ENCODE peak calls at places on chromosomes 16 and 17, in five cellular contexts. G is fibroblast of lung, M is neural progenitor cell, R is trophoblast cell, O is tibial artery. X is an unnamed sample.
A peak's percentile ranks its signal among the peaks of the same experiment; 100 is the strongest.

GRCh38 chr16:50666658-50667496 is 14.2 kb downstream of the SNX20 start:
- DNase-seq in G (no peak), M (no peak), R (no peak), O (no peak), X (no peak)

GRCh38 chr16:21590791-21591190 is 8.6 kb upstream of the METTL9 start:
- DNase-seq in G (no peak), M (no peak), R (no peak), O (no peak), X (no peak)

GRCh38 chr17:47299239-47299910 is 24.4 kb upstream of the EFCAB13 start:
- DNase-seq in G (no peak), M (no peak), R (no peak), O (no peak), X (no peak)

GRCh38 chr17:2980211-2980903 is 83.0 kb downstream of the OR1D5 start:
- DNase-seq in G (no peak), M (no peak), R (no peak), O (peak; percentile 49), X (no peak)

GRCh38 chr17:81457917-81458555 is 54.6 kb downstream of the ACTG1 start:
- DNase-seq in G (no peak), M (no peak), R (no peak), O (no peak), X (no peak)

GRCh38 chr16:75306102-75306762 is 54.8 kb upstream of the BCAR1 start:
- DNase-seq in G (peak; percentile 51), M (no peak), R (peak; percentile 84), O (no peak), X (no peak)

GRCh38 chr17:82390015-82390859 is 18.7 kb downstream of the UTS2R start:
- DNase-seq in G (no peak), M (no peak), R (no peak), O (no peak), X (no peak)

GRCh38 chr17:18224428-18225120 is 861 bp upstream of the LLGL1 start:
- DNase-seq in G (peak; percentile 14), M (peak; percentile 97), R (no peak), O (peak; percentile 67), X (peak; percentile 90)

GRCh38 chr17:46962374-46962790 is 16.7 kb downstream of the RPRML start:
- DNase-seq in G (peak; percentile 85), M (no peak), R (no peak), O (peak; percentile 15), X (no peak)

GRCh38 chr16:483351-484075 is 44.0 kb upstream of the CAPN15 start:
- DNase-seq in G (peak; percentile 26), M (peak; percentile 86), R (no peak), O (no peak), X (peak; percentile 56)

GRCh38 chr16:86181526-86181925 is 282.6 kb downstream of the IRF8 start:
- DNase-seq in G (no peak), M (no peak), R (no peak), O (no peak), X (no peak)

GRCh38 chr17:62778990-62779681 is 29.0 kb downstream of the MARCHF10 start:
- DNase-seq in G (peak; percentile 99), M (no peak), R (peak; percentile 97), O (no peak), X (no peak)

GRCh38 chr16:86427327-86427935 is 82.9 kb upstream of the FOXF1 start:
- DNase-seq in G (peak; percentile 64), M (no peak), R (no peak), O (no peak), X (no peak)

GRCh38 chr17:72102366-72102765 is 18.5 kb upstream of the SOX9 start:
- DNase-seq in G (no peak), M (no peak), R (no peak), O (no peak), X (no peak)

GRCh38 chr17:610285-610684 is 104.4 kb downstream of the VPS53 start:
- DNase-seq in G (no peak), M (no peak), R (no peak), O (no peak), X (no peak)

GRCh38 chr17:8362651-8363332 is 13.7 kb downstream of the KRABD2 start:
- DNase-seq in G (peak; percentile 56), M (no peak), R (no peak), O (no peak), X (no peak)

GRCh38 chr17:74089869-74090464 is 113.5 kb upstream of the RPL38 start:
- DNase-seq in G (peak; percentile 20), M (peak; percentile 78), R (peak; percentile 16), O (no peak), X (peak; percentile 74)

GRCh38 chr16:55250641-55251550 is 73.1 kb upstream of the IRX6 start:
- DNase-seq in G (no peak), M (no peak), R (no peak), O (no peak), X (no peak)

GRCh38 chr17:82098169-82098938 is at the start of gene FASN:
- DNase-seq in G (peak; percentile 92), M (peak; percentile 99), R (peak; percentile 97), O (peak; percentile 97), X (peak; percentile 86)

GRCh38 chr16:88747588-88748301 is 37.3 kb downstream of the PIEZO1 start:
- DNase-seq in G (no peak), M (no peak), R (peak; percentile 53), O (no peak), X (peak; percentile 28)

GRCh38 chr16:84739349-84740124 is 39.7 kb downstream of the USP10 start:
- DNase-seq in G (peak; percentile 94), M (no peak), R (peak; percentile 29), O (no peak), X (no peak)

GRCh38 chr16:66713076-66713475 is 16.5 kb upstream of the CMTM4 start:
- DNase-seq in G (no peak), M (no peak), R (no peak), O (no peak), X (no peak)

GRCh38 chr16:66741971-66742396 is 9.4 kb downstream of the DYNC1LI2 start:
- DNase-seq in G (peak; percentile 72), M (no peak), R (no peak), O (no peak), X (no peak)

GRCh38 chr16:85192736-85193493 is 80.6 kb upstream of the CIBAR2 start:
- DNase-seq in G (peak; percentile 58), M (no peak), R (no peak), O (no peak), X (no peak)

GRCh38 chr17:27460196-27460725 is 4.0 kb downstream of the KSR1 start:
- DNase-seq in G (no peak), M (no peak), R (no peak), O (no peak), X (no peak)

GRCh38 chr17:63170795-63171194 is 204.8 kb downstream of the TANC2 start:
- DNase-seq in G (no peak), M (no peak), R (no peak), O (no peak), X (no peak)

GRCh38 chr16:557463-558297 is 2.5 kb upstream of the PRR35 start:
- DNase-seq in G (no peak), M (no peak), R (no peak), O (no peak), X (no peak)

GRCh38 chr16:28587386-28587785 is 9.5 kb downstream of the SULT1A2 start:
- DNase-seq in G (no peak), M (no peak), R (peak; percentile 76), O (no peak), X (no peak)

GRCh38 chr17:46865100-46865499 is 13.7 kb downstream of the WNT9B start:
- DNase-seq in G (peak; percentile 68), M (no peak), R (peak; percentile 60), O (no peak), X (no peak)

GRCh38 chr17:20118280-20118679 is 109.1 kb downstream of the SPECC1 start:
- DNase-seq in G (no peak), M (no peak), R (no peak), O (no peak), X (no peak)
- H3K4me1 ChIP-seq in G (no peaks in the 10 kb centered on the region), M (no peaks in the 10 kb centered on the region), R (peaks cover 5% of the 10 kb centered on the region), O (peaks cover 31% of the 10 kb centered on the region), X (peaks cover 6% of the 10 kb centered on the region)

GRCh38 chr17:28947639-28948038 is 3.7 kb downstream of the PHF12 start:
- DNase-seq in G (no peak), M (no peak), R (no peak), O (no peak), X (no peak)
- H3K4me1 ChIP-seq in G (peaks cover 8% of the 10 kb centered on the region), M (peaks cover 21% of the 10 kb centered on the region), R (peaks cover 3% of the 10 kb centered on the region), O (peaks cover 50% of the 10 kb centered on the region), X (peaks cover 13% of the 10 kb centered on the region)

DNA sequence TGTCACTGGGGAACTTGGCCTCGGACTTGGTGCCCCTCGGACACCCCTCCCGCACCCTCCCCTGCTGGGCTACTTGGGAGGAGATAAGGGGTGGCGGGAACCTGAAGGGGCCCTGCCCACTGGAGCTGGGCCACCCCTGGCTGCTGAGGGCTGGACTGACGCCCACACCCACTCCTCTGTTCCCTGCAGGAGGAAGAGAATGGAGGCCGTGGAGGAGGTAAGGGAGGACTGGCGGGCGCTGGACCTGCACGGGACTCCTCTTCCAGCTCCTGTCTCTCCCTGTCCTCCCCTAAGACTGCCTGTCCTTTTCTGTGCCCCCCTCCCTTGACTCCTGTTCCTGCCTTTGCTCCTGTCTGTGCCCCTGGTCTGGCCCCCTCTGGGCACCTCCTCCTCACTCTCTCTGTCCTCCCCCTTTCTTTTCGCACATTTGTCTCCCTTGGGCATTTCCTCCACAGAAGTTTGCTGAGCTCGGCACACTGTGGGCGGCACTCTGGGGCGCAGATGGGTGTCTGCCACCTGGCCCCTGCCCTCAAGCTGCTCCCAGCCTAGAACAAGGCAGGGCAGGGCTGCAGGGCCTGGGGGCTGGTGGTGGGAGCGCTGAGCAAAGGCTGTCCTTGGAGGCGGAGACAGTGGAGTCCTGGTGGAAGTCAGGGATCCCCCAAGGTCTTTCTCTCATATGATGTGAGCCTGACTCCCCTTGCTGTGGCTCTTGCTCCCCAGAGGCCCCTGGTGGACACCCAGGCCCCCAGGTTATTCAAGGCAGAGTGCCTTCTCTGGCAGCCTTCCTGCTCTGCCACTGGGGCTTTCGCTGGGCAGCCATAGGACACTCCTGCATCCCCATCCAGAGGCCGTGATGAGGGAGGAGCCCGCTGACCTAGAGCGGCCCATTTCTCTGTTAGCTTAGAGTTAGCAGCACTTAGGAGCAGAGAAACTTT is 32.7 kb downstream of the ARHGAP23 start:
- DNase-seq in G (no peak), M (no peak), R (no peak), O (no peak), X (no peak)
- H3K4me1 ChIP-seq in G (peaks cover 25% of the 10 kb centered on the region), M (peaks cover 23% of the 10 kb centered on the region), R (peaks cover 6% of the 10 kb centered on the region), O (peaks cover 46% of the 10 kb centered on the region), X (no peaks in the 10 kb centered on the region)

GRCh38 chr16:25026621-25027020 is 11.5 kb upstream of the ARHGAP17 start:
- DNase-seq in G (no peak), M (no peak), R (peak; percentile 26), O (no peak), X (no peak)
- H3K4me1 ChIP-seq in G (no peaks in the 10 kb centered on the region), M (no peaks in the 10 kb centered on the region), R (no peaks in the 10 kb centered on the region), O (no peaks in the 10 kb centered on the region), X (peaks cover 4% of the 10 kb centered on the region)

X was measured in HAP-1.